ENCODE peak calls at places on chromosome 3, in seven cellular contexts. One of them, this sample, is unnamed.

GRCh38 chr3:172561894-172562664 is 38.8 kb upstream of the TNFSF10 start:
- DNase-seq in hepatocyte: peak
- DNase-seq in nephron progenitor cell: no peak
- DNase-seq in brain microvascular endothelial cell: no peak
- DNase-seq in AG09309: no peak
- DNase-seq in mammary epithelial cell: peak
- DNase-seq in astrocyte of the cerebellum: no peak
- DNase-seq in this sample: no peak

GRCh38 chr3:122533480-122533879 is 18.7 kb upstream of the KPNA1 start:
- DNase-seq in hepatocyte: no peak
- DNase-seq in nephron progenitor cell: no peak
- DNase-seq in brain microvascular endothelial cell: no peak
- DNase-seq in AG09309: no peak
- DNase-seq in mammary epithelial cell: peak
- DNase-seq in astrocyte of the cerebellum: no peak
- DNase-seq in this sample: no peak

GRCh38 chr3:53219897-53220483 is 35.8 kb downstream of the TKT start:
- DNase-seq in hepatocyte: peak
- DNase-seq in nephron progenitor cell: peak
- DNase-seq in brain microvascular endothelial cell: peak
- DNase-seq in AG09309: no peak
- DNase-seq in mammary epithelial cell: peak
- DNase-seq in astrocyte of the cerebellum: peak
- DNase-seq in this sample: peak

GRCh38 chr3:61645148-61645547 is 83.8 kb downstream of the PTPRG start:
- DNase-seq in hepatocyte: no peak
- DNase-seq in nephron progenitor cell: no peak
- DNase-seq in brain microvascular endothelial cell: no peak
- DNase-seq in AG09309: no peak
- DNase-seq in mammary epithelial cell: peak
- DNase-seq in astrocyte of the cerebellum: no peak
- DNase-seq in this sample: no peak

GRCh38 chr3:59885103-59885502 is 835.3 kb upstream of the CFAP20DC start:
- DNase-seq in hepatocyte: no peak
- DNase-seq in nephron progenitor cell: no peak
- DNase-seq in brain microvascular endothelial cell: no peak
- DNase-seq in AG09309: no peak
- DNase-seq in mammary epithelial cell: no peak
- DNase-seq in astrocyte of the cerebellum: no peak
- DNase-seq in this sample: no peak

GRCh38 chr3:44029100-44029499 is 212.6 kb upstream of the TOPAZ1 start:
- DNase-seq in hepatocyte: no peak
- DNase-seq in nephron progenitor cell: no peak
- DNase-seq in brain microvascular endothelial cell: no peak
- DNase-seq in AG09309: no peak
- DNase-seq in mammary epithelial cell: no peak
- DNase-seq in astrocyte of the cerebellum: no peak
- DNase-seq in this sample: no peak

GRCh38 chr3:48598323-48599076 is 3.4 kb upstream of the COL7A1 start:
- DNase-seq in hepatocyte: peak
- DNase-seq in nephron progenitor cell: no peak
- DNase-seq in brain microvascular endothelial cell: peak
- DNase-seq in AG09309: peak
- DNase-seq in mammary epithelial cell: peak
- DNase-seq in astrocyte of the cerebellum: peak
- DNase-seq in this sample: peak

GRCh38 chr3:139764069-139764905 is 86.5 kb upstream of the NMNAT3 start:
- DNase-seq in hepatocyte: no peak
- DNase-seq in nephron progenitor cell: no peak
- DNase-seq in brain microvascular endothelial cell: no peak
- DNase-seq in AG09309: no peak
- DNase-seq in mammary epithelial cell: no peak
- DNase-seq in astrocyte of the cerebellum: no peak
- DNase-seq in this sample: no peak

GRCh38 chr3:153173758-153174516 is 11.9 kb downstream of the RAP2B start:
- DNase-seq in hepatocyte: no peak
- DNase-seq in nephron progenitor cell: no peak
- DNase-seq in brain microvascular endothelial cell: peak
- DNase-seq in AG09309: no peak
- DNase-seq in mammary epithelial cell: peak
- DNase-seq in astrocyte of the cerebellum: no peak
- DNase-seq in this sample: peak

GRCh38 chr3:185534511-185534910 is 17.9 kb downstream of the LIPH start:
- DNase-seq in hepatocyte: no peak
- DNase-seq in nephron progenitor cell: no peak
- DNase-seq in brain microvascular endothelial cell: no peak
- DNase-seq in AG09309: no peak
- DNase-seq in mammary epithelial cell: no peak
- DNase-seq in astrocyte of the cerebellum: no peak
- DNase-seq in this sample: no peak

GRCh38 chr3:107752202-107752990 is 229.6 kb downstream of the BBX start:
- DNase-seq in hepatocyte: peak
- DNase-seq in nephron progenitor cell: no peak
- DNase-seq in brain microvascular endothelial cell: peak
- DNase-seq in AG09309: no peak
- DNase-seq in mammary epithelial cell: no peak
- DNase-seq in astrocyte of the cerebellum: peak
- DNase-seq in this sample: peak

GRCh38 chr3:27943106-27943505 is 221.0 kb upstream of the EOMES start:
- DNase-seq in hepatocyte: peak
- DNase-seq in nephron progenitor cell: peak
- DNase-seq in brain microvascular endothelial cell: no peak
- DNase-seq in AG09309: no peak
- DNase-seq in mammary epithelial cell: peak
- DNase-seq in astrocyte of the cerebellum: no peak
- DNase-seq in this sample: no peak

GRCh38 chr3:23648326-23648964 is 157.3 kb upstream of the UBE2E1 start:
- DNase-seq in hepatocyte: no peak
- DNase-seq in nephron progenitor cell: no peak
- DNase-seq in brain microvascular endothelial cell: no peak
- DNase-seq in AG09309: no peak
- DNase-seq in mammary epithelial cell: no peak
- DNase-seq in astrocyte of the cerebellum: no peak
- DNase-seq in this sample: peak

GRCh38 chr3:187896664-187897063 is 151.4 kb upstream of the BCL6 start:
- DNase-seq in hepatocyte: no peak
- DNase-seq in nephron progenitor cell: no peak
- DNase-seq in brain microvascular endothelial cell: no peak
- DNase-seq in AG09309: no peak
- DNase-seq in mammary epithelial cell: no peak
- DNase-seq in astrocyte of the cerebellum: no peak
- DNase-seq in this sample: no peak

GRCh38 chr3:110293660-110294059 is 778.0 kb upstream of the NECTIN3 start:
- DNase-seq in hepatocyte: no peak
- DNase-seq in nephron progenitor cell: no peak
- DNase-seq in brain microvascular endothelial cell: no peak
- DNase-seq in AG09309: no peak
- DNase-seq in mammary epithelial cell: peak
- DNase-seq in astrocyte of the cerebellum: no peak
- DNase-seq in this sample: peak

GRCh38 chr3:114393367-114394072 is 99.7 kb downstream of the TIGIT start:
- DNase-seq in hepatocyte: no peak
- DNase-seq in nephron progenitor cell: no peak
- DNase-seq in brain microvascular endothelial cell: no peak
- DNase-seq in AG09309: no peak
- DNase-seq in mammary epithelial cell: peak
- DNase-seq in astrocyte of the cerebellum: no peak
- DNase-seq in this sample: no peak

GRCh38 chr3:127393131-127393820 is 105.4 kb upstream of the PRR20G start:
- DNase-seq in hepatocyte: no peak
- DNase-seq in nephron progenitor cell: no peak
- DNase-seq in brain microvascular endothelial cell: no peak
- DNase-seq in AG09309: no peak
- DNase-seq in mammary epithelial cell: no peak
- DNase-seq in astrocyte of the cerebellum: no peak
- DNase-seq in this sample: no peak

GRCh38 chr3:190883973-190884832 is 21.7 kb upstream of the GMNC start:
- DNase-seq in hepatocyte: peak
- DNase-seq in nephron progenitor cell: peak
- DNase-seq in brain microvascular endothelial cell: peak
- DNase-seq in AG09309: peak
- DNase-seq in mammary epithelial cell: peak
- DNase-seq in astrocyte of the cerebellum: peak
- DNase-seq in this sample: peak

GRCh38 chr3:136617123-136617700 is 135.0 kb downstream of the STAG1 start:
- DNase-seq in hepatocyte: peak
- DNase-seq in nephron progenitor cell: no peak
- DNase-seq in brain microvascular endothelial cell: no peak
- DNase-seq in AG09309: no peak
- DNase-seq in mammary epithelial cell: no peak
- DNase-seq in astrocyte of the cerebellum: no peak
- DNase-seq in this sample: no peak

DNA sequence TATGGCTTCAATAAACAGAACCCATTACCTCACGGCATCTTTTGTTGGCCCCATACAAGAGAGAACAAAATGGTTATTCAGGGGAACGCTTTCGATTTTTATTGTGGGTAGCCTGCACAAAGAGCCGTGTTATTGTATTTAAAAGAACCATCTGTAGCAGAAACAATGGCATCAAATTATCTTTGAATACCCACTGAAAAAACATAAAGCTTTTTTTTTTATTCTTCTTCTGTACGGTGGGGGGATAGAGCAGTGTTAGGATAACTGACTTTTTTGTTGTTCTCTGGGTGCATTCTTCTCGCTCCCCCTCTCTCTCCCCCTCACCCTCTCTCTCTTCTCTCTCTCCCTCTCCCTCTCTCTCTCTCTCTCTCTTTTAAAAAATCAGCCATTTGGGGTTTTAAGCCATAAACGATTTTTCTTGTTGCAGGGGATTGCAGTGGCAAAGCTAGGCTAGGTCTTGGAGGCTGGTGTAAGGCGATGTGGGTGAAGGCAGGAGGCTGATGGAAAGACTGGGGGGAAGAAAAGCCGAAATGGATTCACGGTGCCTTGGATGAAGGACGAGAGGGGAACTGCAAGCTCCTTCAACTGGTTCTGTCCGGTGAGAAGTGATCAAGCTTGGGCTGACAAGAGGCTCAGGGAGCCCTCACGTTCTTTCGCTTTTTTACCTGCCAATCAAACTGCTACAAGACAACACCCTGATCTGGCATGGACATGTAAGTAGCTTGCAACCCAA is 12.4 kb upstream of the SOX2 start:
- DNase-seq in hepatocyte: no peak
- DNase-seq in nephron progenitor cell: no peak
- DNase-seq in brain microvascular endothelial cell: no peak
- DNase-seq in AG09309: no peak
- DNase-seq in mammary epithelial cell: peak
- DNase-seq in astrocyte of the cerebellum: no peak
- DNase-seq in this sample: no peak
- TF ChIP-seq CTCF in hepatocyte: no peak
- TF ChIP-seq CTCF in nephron progenitor cell: no peak
- TF ChIP-seq CTCF in brain microvascular endothelial cell: no peak
- TF ChIP-seq CTCF in AG09309: no peak
- TF ChIP-seq CTCF in mammary epithelial cell: no peak
- TF ChIP-seq CTCF in astrocyte of the cerebellum: no peak
- TF ChIP-seq CTCF in this sample: no peak

GRCh38 chr3:51958603-51959521 is 3.7 kb downstream of the GPR62 start:
- DNase-seq in hepatocyte: no peak
- DNase-seq in nephron progenitor cell: no peak
- DNase-seq in brain microvascular endothelial cell: no peak
- DNase-seq in AG09309: no peak
- DNase-seq in mammary epithelial cell: no peak
- DNase-seq in astrocyte of the cerebellum: no peak
- DNase-seq in this sample: no peak
- TF ChIP-seq CTCF in hepatocyte: no peak
- TF ChIP-seq CTCF in nephron progenitor cell: no peak
- TF ChIP-seq CTCF in brain microvascular endothelial cell: no peak
- TF ChIP-seq CTCF in AG09309: no peak
- TF ChIP-seq CTCF in mammary epithelial cell: no peak
- TF ChIP-seq CTCF in astrocyte of the cerebellum: no peak
- TF ChIP-seq CTCF in this sample: no peak

DNA sequence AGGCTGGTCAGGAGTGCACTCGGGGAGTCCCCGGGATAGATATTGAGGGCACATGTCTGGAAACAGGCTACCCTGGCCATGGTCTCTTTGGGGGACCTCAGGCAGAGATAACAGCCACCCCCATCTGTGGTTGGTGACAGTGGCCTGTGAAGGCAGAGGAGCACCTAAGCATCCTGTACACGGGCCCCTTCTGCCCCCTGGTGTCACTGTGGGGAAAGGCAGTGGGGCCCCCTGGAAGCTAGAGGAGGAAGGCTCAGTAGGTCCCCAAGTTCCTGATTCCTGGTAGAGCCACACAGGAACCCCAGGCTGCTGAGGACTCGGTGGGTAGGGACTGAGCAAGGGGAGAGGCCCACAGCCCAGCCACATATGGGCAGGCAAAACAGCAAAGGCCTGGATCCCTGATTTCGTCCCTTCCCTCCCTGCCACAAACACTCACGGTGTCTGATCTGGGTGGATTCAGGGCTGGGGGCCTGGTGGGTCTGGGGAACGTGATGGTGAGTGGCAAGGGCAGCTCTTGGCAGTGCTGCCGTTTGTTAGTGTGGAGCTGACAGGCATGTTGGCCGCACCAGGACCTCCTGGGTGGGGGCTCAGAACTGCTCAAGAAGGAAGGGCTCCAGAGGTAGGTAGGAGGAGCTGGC is 14.1 kb upstream of the CXCR6 start:
- DNase-seq in hepatocyte: peak
- DNase-seq in nephron progenitor cell: peak
- DNase-seq in brain microvascular endothelial cell: no peak
- DNase-seq in AG09309: no peak
- DNase-seq in mammary epithelial cell: no peak
- DNase-seq in astrocyte of the cerebellum: no peak
- DNase-seq in this sample: peak
- TF ChIP-seq CTCF in hepatocyte: peak
- TF ChIP-seq CTCF in nephron progenitor cell: peak
- TF ChIP-seq CTCF in brain microvascular endothelial cell: peak
- TF ChIP-seq CTCF in AG09309: peak
- TF ChIP-seq CTCF in mammary epithelial cell: peak
- TF ChIP-seq CTCF in astrocyte of the cerebellum: peak
- TF ChIP-seq CTCF in this sample: peak

DNA sequence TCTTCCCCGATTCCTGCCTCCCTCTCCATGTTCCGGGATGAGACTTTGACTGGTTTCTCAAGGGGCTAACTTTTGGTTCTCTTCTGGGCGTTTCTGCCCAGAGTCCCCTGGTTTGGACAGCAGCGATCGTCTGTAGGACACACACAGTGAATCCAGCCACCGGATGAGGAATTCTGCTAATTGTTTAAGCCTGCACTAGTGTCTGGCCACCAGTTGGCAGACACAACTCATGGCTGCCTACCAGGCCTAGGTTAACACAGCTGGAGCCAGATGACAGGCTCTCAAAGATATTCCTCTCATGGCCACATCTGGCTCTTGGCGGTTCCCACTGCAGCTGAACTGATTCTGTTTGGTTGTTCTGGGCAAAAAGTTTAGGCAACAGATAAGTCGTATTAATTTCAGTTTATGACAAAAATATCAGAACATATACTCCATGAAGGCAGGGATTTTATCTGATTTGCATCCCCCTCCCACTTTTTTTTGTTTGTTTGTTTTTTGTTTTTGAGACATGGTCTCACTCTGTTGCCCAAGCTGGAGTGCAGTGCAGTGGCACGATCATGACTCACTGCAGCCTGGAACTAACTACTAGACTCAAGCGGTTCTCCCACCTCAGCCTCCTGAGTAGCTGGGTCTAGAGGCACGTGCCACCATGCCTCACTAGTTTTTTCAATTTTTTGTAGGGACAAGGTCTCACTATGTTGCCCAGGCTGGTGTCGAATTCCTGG is 272.8 kb downstream of the FOXP1 start:
- DNase-seq in hepatocyte: no peak
- DNase-seq in nephron progenitor cell: no peak
- DNase-seq in brain microvascular endothelial cell: peak
- DNase-seq in AG09309: peak
- DNase-seq in mammary epithelial cell: peak
- DNase-seq in astrocyte of the cerebellum: peak
- DNase-seq in this sample: peak
- TF ChIP-seq CTCF in hepatocyte: no peak
- TF ChIP-seq CTCF in nephron progenitor cell: no peak
- TF ChIP-seq CTCF in brain microvascular endothelial cell: peak
- TF ChIP-seq CTCF in AG09309: peak
- TF ChIP-seq CTCF in mammary epithelial cell: peak
- TF ChIP-seq CTCF in astrocyte of the cerebellum: no peak
- TF ChIP-seq CTCF in this sample: peak

GRCh38 chr3:38834717-38835116 is 18.7 kb upstream of the SCN10A start:
- DNase-seq in hepatocyte: no peak
- DNase-seq in nephron progenitor cell: no peak
- DNase-seq in brain microvascular endothelial cell: no peak
- DNase-seq in AG09309: no peak
- DNase-seq in mammary epithelial cell: no peak
- DNase-seq in astrocyte of the cerebellum: no peak
- DNase-seq in this sample: no peak
- TF ChIP-seq CTCF in hepatocyte: no peak
- TF ChIP-seq CTCF in nephron progenitor cell: no peak
- TF ChIP-seq CTCF in brain microvascular endothelial cell: no peak
- TF ChIP-seq CTCF in AG09309: no peak
- TF ChIP-seq CTCF in mammary epithelial cell: no peak
- TF ChIP-seq CTCF in astrocyte of the cerebellum: no peak
- TF ChIP-seq CTCF in this sample: no peak